ENCODE peak calls at places on chromosome 20, in seven cellular contexts. One of them, this sample, is unnamed.

GRCh38 chr20:62959998-62960436 is 7.5 kb downstream of the SLC17A9 start:
- DNase-seq in nephron progenitor cell: no peak
- DNase-seq in stimulated activated naive CD8-positive, alpha-beta T cell treated with anti-CD3 and anti-CD28 coated beads, Interleukin-15, amount 100 ng/mL, for 72 hours: no peak
- DNase-seq in endothelial cell of umbilical vein: no peak
- DNase-seq in MG63: no peak
- DNase-seq in CD4-positive, alpha-beta memory T cell: no peak
- DNase-seq in DMS79 treated with DMSO at 0.1 percent for 48 hours: no peak
- DNase-seq in this sample: no peak

GRCh38 chr20:34768105-34768504 is 57.3 kb downstream of the NCOA6 start:
- DNase-seq in nephron progenitor cell: no peak
- DNase-seq in stimulated activated naive CD8-positive, alpha-beta T cell treated with anti-CD3 and anti-CD28 coated beads, Interleukin-15, amount 100 ng/mL, for 72 hours: no peak
- DNase-seq in endothelial cell of umbilical vein: peak
- DNase-seq in MG63: no peak
- DNase-seq in CD4-positive, alpha-beta memory T cell: no peak
- DNase-seq in DMS79 treated with DMSO at 0.1 percent for 48 hours: no peak
- DNase-seq in this sample: no peak

GRCh38 chr20:25082498-25082873 is 545 bp upstream of the VSX1 start:
- DNase-seq in nephron progenitor cell: no peak
- DNase-seq in stimulated activated naive CD8-positive, alpha-beta T cell treated with anti-CD3 and anti-CD28 coated beads, Interleukin-15, amount 100 ng/mL, for 72 hours: no peak
- DNase-seq in endothelial cell of umbilical vein: no peak
- DNase-seq in MG63: no peak
- DNase-seq in CD4-positive, alpha-beta memory T cell: no peak
- DNase-seq in DMS79 treated with DMSO at 0.1 percent for 48 hours: no peak
- DNase-seq in this sample: no peak

GRCh38 chr20:52595492-52595891 is 376.7 kb upstream of the TSHZ2 start:
- DNase-seq in nephron progenitor cell: no peak
- DNase-seq in stimulated activated naive CD8-positive, alpha-beta T cell treated with anti-CD3 and anti-CD28 coated beads, Interleukin-15, amount 100 ng/mL, for 72 hours: no peak
- DNase-seq in endothelial cell of umbilical vein: no peak
- DNase-seq in MG63: no peak
- DNase-seq in CD4-positive, alpha-beta memory T cell: no peak
- DNase-seq in DMS79 treated with DMSO at 0.1 percent for 48 hours: no peak
- DNase-seq in this sample: no peak

GRCh38 chr20:23244207-23244915 is 106.2 kb upstream of the NXT1 start:
- DNase-seq in nephron progenitor cell: no peak
- DNase-seq in stimulated activated naive CD8-positive, alpha-beta T cell treated with anti-CD3 and anti-CD28 coated beads, Interleukin-15, amount 100 ng/mL, for 72 hours: no peak
- DNase-seq in endothelial cell of umbilical vein: no peak
- DNase-seq in MG63: no peak
- DNase-seq in CD4-positive, alpha-beta memory T cell: no peak
- DNase-seq in DMS79 treated with DMSO at 0.1 percent for 48 hours: no peak
- DNase-seq in this sample: no peak

GRCh38 chr20:11274137-11274536 is 600.3 kb upstream of the JAG1 start:
- DNase-seq in nephron progenitor cell: peak
- DNase-seq in stimulated activated naive CD8-positive, alpha-beta T cell treated with anti-CD3 and anti-CD28 coated beads, Interleukin-15, amount 100 ng/mL, for 72 hours: no peak
- DNase-seq in endothelial cell of umbilical vein: peak
- DNase-seq in MG63: peak
- DNase-seq in CD4-positive, alpha-beta memory T cell: no peak
- DNase-seq in DMS79 treated with DMSO at 0.1 percent for 48 hours: peak
- DNase-seq in this sample: peak

GRCh38 chr20:35866446-35867202 is 87.7 kb downstream of the SCAND1 start:
- DNase-seq in nephron progenitor cell: no peak
- DNase-seq in stimulated activated naive CD8-positive, alpha-beta T cell treated with anti-CD3 and anti-CD28 coated beads, Interleukin-15, amount 100 ng/mL, for 72 hours: no peak
- DNase-seq in endothelial cell of umbilical vein: no peak
- DNase-seq in MG63: no peak
- DNase-seq in CD4-positive, alpha-beta memory T cell: no peak
- DNase-seq in DMS79 treated with DMSO at 0.1 percent for 48 hours: no peak
- DNase-seq in this sample: no peak

GRCh38 chr20:49303211-49303610 is 25.4 kb upstream of the ZNFX1 start:
- DNase-seq in nephron progenitor cell: no peak
- DNase-seq in stimulated activated naive CD8-positive, alpha-beta T cell treated with anti-CD3 and anti-CD28 coated beads, Interleukin-15, amount 100 ng/mL, for 72 hours: no peak
- DNase-seq in endothelial cell of umbilical vein: no peak
- DNase-seq in MG63: no peak
- DNase-seq in CD4-positive, alpha-beta memory T cell: no peak
- DNase-seq in DMS79 treated with DMSO at 0.1 percent for 48 hours: no peak
- DNase-seq in this sample: no peak

GRCh38 chr20:35968930-35969329 is 540 bp downstream of the CNBD2 start:
- DNase-seq in nephron progenitor cell: no peak
- DNase-seq in stimulated activated naive CD8-positive, alpha-beta T cell treated with anti-CD3 and anti-CD28 coated beads, Interleukin-15, amount 100 ng/mL, for 72 hours: no peak
- DNase-seq in endothelial cell of umbilical vein: no peak
- DNase-seq in MG63: no peak
- DNase-seq in CD4-positive, alpha-beta memory T cell: no peak
- DNase-seq in DMS79 treated with DMSO at 0.1 percent for 48 hours: no peak
- DNase-seq in this sample: no peak

GRCh38 chr20:37359836-37360235 is 13.9 kb downstream of the SRC start:
- DNase-seq in nephron progenitor cell: no peak
- DNase-seq in stimulated activated naive CD8-positive, alpha-beta T cell treated with anti-CD3 and anti-CD28 coated beads, Interleukin-15, amount 100 ng/mL, for 72 hours: no peak
- DNase-seq in endothelial cell of umbilical vein: no peak
- DNase-seq in MG63: no peak
- DNase-seq in CD4-positive, alpha-beta memory T cell: no peak
- DNase-seq in DMS79 treated with DMSO at 0.1 percent for 48 hours: no peak
- DNase-seq in this sample: no peak

GRCh38 chr20:45012682-45013302 is 46.5 kb downstream of the STK4 start:
- DNase-seq in nephron progenitor cell: no peak
- DNase-seq in stimulated activated naive CD8-positive, alpha-beta T cell treated with anti-CD3 and anti-CD28 coated beads, Interleukin-15, amount 100 ng/mL, for 72 hours: no peak
- DNase-seq in endothelial cell of umbilical vein: no peak
- DNase-seq in MG63: no peak
- DNase-seq in CD4-positive, alpha-beta memory T cell: no peak
- DNase-seq in DMS79 treated with DMSO at 0.1 percent for 48 hours: no peak
- DNase-seq in this sample: no peak

GRCh38 chr20:20694591-20694990 is 17.9 kb downstream of the RALGAPA2 start:
- DNase-seq in nephron progenitor cell: no peak
- DNase-seq in stimulated activated naive CD8-positive, alpha-beta T cell treated with anti-CD3 and anti-CD28 coated beads, Interleukin-15, amount 100 ng/mL, for 72 hours: no peak
- DNase-seq in endothelial cell of umbilical vein: no peak
- DNase-seq in MG63: no peak
- DNase-seq in CD4-positive, alpha-beta memory T cell: no peak
- DNase-seq in DMS79 treated with DMSO at 0.1 percent for 48 hours: no peak
- DNase-seq in this sample: no peak

GRCh38 chr20:32488066-32488838 is 96.9 kb downstream of the NOL4L start:
- DNase-seq in nephron progenitor cell: no peak
- DNase-seq in stimulated activated naive CD8-positive, alpha-beta T cell treated with anti-CD3 and anti-CD28 coated beads, Interleukin-15, amount 100 ng/mL, for 72 hours: no peak
- DNase-seq in endothelial cell of umbilical vein: no peak
- DNase-seq in MG63: no peak
- DNase-seq in CD4-positive, alpha-beta memory T cell: no peak
- DNase-seq in DMS79 treated with DMSO at 0.1 percent for 48 hours: no peak
- DNase-seq in this sample: no peak

GRCh38 chr20:63567382-63568169 is 6.5 kb downstream of the HELZ2 start:
- DNase-seq in nephron progenitor cell: no peak
- DNase-seq in stimulated activated naive CD8-positive, alpha-beta T cell treated with anti-CD3 and anti-CD28 coated beads, Interleukin-15, amount 100 ng/mL, for 72 hours: peak
- DNase-seq in endothelial cell of umbilical vein: no peak
- DNase-seq in MG63: no peak
- DNase-seq in CD4-positive, alpha-beta memory T cell: peak
- DNase-seq in DMS79 treated with DMSO at 0.1 percent for 48 hours: no peak
- DNase-seq in this sample: no peak

GRCh38 chr20:51807864-51808263 is 5.5 kb upstream of the SALL4 start:
- DNase-seq in nephron progenitor cell: no peak
- DNase-seq in stimulated activated naive CD8-positive, alpha-beta T cell treated with anti-CD3 and anti-CD28 coated beads, Interleukin-15, amount 100 ng/mL, for 72 hours: no peak
- DNase-seq in endothelial cell of umbilical vein: no peak
- DNase-seq in MG63: no peak
- DNase-seq in CD4-positive, alpha-beta memory T cell: no peak
- DNase-seq in DMS79 treated with DMSO at 0.1 percent for 48 hours: no peak
- DNase-seq in this sample: no peak

GRCh38 chr20:62297449-62298227 is 5.2 kb upstream of the ADRM1 start:
- DNase-seq in nephron progenitor cell: no peak
- DNase-seq in stimulated activated naive CD8-positive, alpha-beta T cell treated with anti-CD3 and anti-CD28 coated beads, Interleukin-15, amount 100 ng/mL, for 72 hours: no peak
- DNase-seq in endothelial cell of umbilical vein: no peak
- DNase-seq in MG63: no peak
- DNase-seq in CD4-positive, alpha-beta memory T cell: no peak
- DNase-seq in DMS79 treated with DMSO at 0.1 percent for 48 hours: no peak
- DNase-seq in this sample: no peak

GRCh38 chr20:21640556-21640955 is 64.9 kb upstream of the PAX1 start:
- DNase-seq in nephron progenitor cell: peak
- DNase-seq in stimulated activated naive CD8-positive, alpha-beta T cell treated with anti-CD3 and anti-CD28 coated beads, Interleukin-15, amount 100 ng/mL, for 72 hours: no peak
- DNase-seq in endothelial cell of umbilical vein: no peak
- DNase-seq in MG63: no peak
- DNase-seq in CD4-positive, alpha-beta memory T cell: no peak
- DNase-seq in DMS79 treated with DMSO at 0.1 percent for 48 hours: no peak
- DNase-seq in this sample: peak

This sample was measured in NCI-H1105 treated with DMSO at 0.1 percent for 48 hours.